ENCODE peak calls at places on chromosomes 7 and 10, in nine cellular contexts. W, Q, R, J, X, P, A, S and I are unnamed samples.

GRCh38 chr10:28984431-28984830 is 304.4 kb upstream of the LYZL1 start:
- DNase-seq in W (peak), Q (peak), R (no peak), J (no peak), X (peak), P (peak), A (peak), S (peak), I (no peak)

GRCh38 chr10:31759124-31759798 is 169.4 kb downstream of the ARHGAP12 start:
- DNase-seq in W (peak), Q (peak), R (peak), J (peak), X (peak), P (peak), A (no peak), S (peak), I (peak)

GRCh38 chr7:91722831-91723230 is 157.7 kb downstream of the MTERF1 start:
- DNase-seq in W (peak), Q (no peak), R (no peak), J (no peak), X (no peak), P (no peak), A (no peak), S (no peak), I (no peak)

GRCh38 chr10:47253651-47254375 is 46.2 kb upstream of the GDF10 start:
- DNase-seq in W (no peak), Q (peak), R (no peak), J (no peak), X (peak), P (peak), A (peak), S (no peak), I (no peak)

GRCh38 chr7:47783456-47784240 is 164.6 kb downstream of the PKD1L1 start:
- DNase-seq in W (peak), Q (no peak), R (no peak), J (no peak), X (peak), P (peak), A (peak), S (peak), I (no peak)

GRCh38 chr7:141696386-141696785 is 5.6 kb downstream of the DENND11 start:
- DNase-seq in W (no peak), Q (no peak), R (no peak), J (no peak), X (no peak), P (no peak), A (no peak), S (no peak), I (no peak)

GRCh38 chr7:48280100-48280499 is 108.8 kb downstream of the ABCA13 start:
- DNase-seq in W (peak), Q (no peak), R (no peak), J (no peak), X (no peak), P (no peak), A (peak), S (peak), I (no peak)

GRCh38 chr10:33111652-33112051 is 153.6 kb upstream of the ITGB1 start:
- DNase-seq in W (no peak), Q (no peak), R (no peak), J (no peak), X (no peak), P (no peak), A (no peak), S (no peak), I (no peak)

GRCh38 chr7:371779-372545 is 82.0 kb downstream of the FOXL3 start:
- DNase-seq in W (no peak), Q (peak), R (no peak), J (no peak), X (peak), P (peak), A (no peak), S (no peak), I (peak)

GRCh38 chr7:27210441-27211083 is 10.7 kb upstream of the HOXA13 start:
- DNase-seq in W (no peak), Q (no peak), R (peak), J (no peak), X (no peak), P (no peak), A (peak), S (peak), I (no peak)

GRCh38 chr10:52703451-52703850 is 69.1 kb downstream of the MBL2 start:
- DNase-seq in W (peak), Q (no peak), R (no peak), J (no peak), X (no peak), P (no peak), A (no peak), S (no peak), I (no peak)

GRCh38 chr10:90960355-90960814 is 39.5 kb upstream of the ANKRD1 start:
- DNase-seq in W (peak), Q (no peak), R (no peak), J (no peak), X (peak), P (no peak), A (peak), S (peak), I (no peak)

GRCh38 chr10:71598673-71599072 is 120.9 kb downstream of the C10orf105 start:
- DNase-seq in W (no peak), Q (peak), R (no peak), J (no peak), X (peak), P (peak), A (no peak), S (peak), I (peak)

GRCh38 chr7:23691320-23691719 is 11.3 kb downstream of the FAM221A start:
- DNase-seq in W (peak), Q (no peak), R (no peak), J (no peak), X (no peak), P (no peak), A (peak), S (peak), I (no peak)

GRCh38 chr7:158078161-158078910 is 509.3 kb downstream of the PTPRN2 start:
- DNase-seq in W (no peak), Q (no peak), R (no peak), J (no peak), X (no peak), P (peak), A (no peak), S (no peak), I (no peak)

GRCh38 chr7:6460303-6460702 is 12.5 kb upstream of the DAGLB start:
- DNase-seq in W (no peak), Q (peak), R (no peak), J (no peak), X (no peak), P (no peak), A (no peak), S (no peak), I (no peak)

GRCh38 chr7:45920543-45921380 is at the start of gene IGFBP3:
- DNase-seq in W (no peak), Q (peak), R (no peak), J (peak), X (peak), P (peak), A (peak), S (peak), I (no peak)

GRCh38 chr10:13158401-13158800 is 3.0 kb upstream of the MCM10 start:
- DNase-seq in W (no peak), Q (no peak), R (no peak), J (no peak), X (no peak), P (no peak), A (no peak), S (no peak), I (no peak)

GRCh38 chr7:141631525-141631924 is 70.4 kb downstream of the DENND11 start:
- DNase-seq in W (no peak), Q (no peak), R (no peak), J (no peak), X (no peak), P (no peak), A (no peak), S (no peak), I (no peak)

GRCh38 chr7:122412886-122413285 is 108.3 kb upstream of the FEZF1 start:
- DNase-seq in W (peak), Q (peak), R (no peak), J (no peak), X (no peak), P (no peak), A (peak), S (peak), I (no peak)

GRCh38 chr7:90383422-90383821 is 19.8 kb upstream of the CLDN12 start:
- DNase-seq in W (peak), Q (no peak), R (no peak), J (no peak), X (no peak), P (no peak), A (peak), S (peak), I (no peak)

GRCh38 chr7:152848026-152848425 is 88.5 kb downstream of the ACTR3B start:
- DNase-seq in W (no peak), Q (no peak), R (no peak), J (no peak), X (no peak), P (no peak), A (no peak), S (no peak), I (no peak)

GRCh38 chr10:83195021-83195420 is 944.3 kb upstream of the GHITM start:
- DNase-seq in W (no peak), Q (no peak), R (no peak), J (no peak), X (no peak), P (no peak), A (no peak), S (no peak), I (no peak)

GRCh38 chr10:22156750-22157149 is 61.1 kb downstream of the EBLN1 start:
- DNase-seq in W (peak), Q (no peak), R (no peak), J (no peak), X (no peak), P (no peak), A (no peak), S (peak), I (no peak)

GRCh38 chr7:7565746-7566650 is 686 bp upstream of the MIOS start:
- DNase-seq in W (peak), Q (peak), R (no peak), J (no peak), X (no peak), P (no peak), A (no peak), S (no peak), I (no peak)

GRCh38 chr10:87861566-87861952 is 1.8 kb downstream of the KLLN start:
- DNase-seq in W (peak), Q (peak), R (no peak), J (no peak), X (peak), P (peak), A (peak), S (peak), I (peak)

GRCh38 chr10:9781681-9782080 is 1236.0 kb upstream of the CELF2 start:
- DNase-seq in W (peak), Q (no peak), R (no peak), J (no peak), X (no peak), P (no peak), A (peak), S (peak), I (no peak)

GRCh38 chr7:94972296-94972695 is 64.9 kb downstream of the PPP1R9A start:
- DNase-seq in W (peak), Q (peak), R (no peak), J (no peak), X (no peak), P (no peak), A (no peak), S (peak), I (no peak)

GRCh38 chr7:128742206-128742605 is 3.0 kb downstream of the CALU start:
- DNase-seq in W (peak), Q (no peak), R (no peak), J (no peak), X (no peak), P (no peak), A (peak), S (peak), I (no peak)

GRCh38 chr10:13348216-13349017 is at the start of gene SEPHS1:
- DNase-seq in W (peak), Q (peak), R (peak), J (peak), X (peak), P (peak), A (peak), S (peak), I (peak)

GRCh38 chr10:57621466-57621865 is 646.2 kb downstream of the IPMK start:
- DNase-seq in W (no peak), Q (no peak), R (no peak), J (no peak), X (no peak), P (no peak), A (no peak), S (no peak), I (no peak)

GRCh38 chr7:151987748-151988529 is 31.7 kb downstream of the GALNTL5 start:
- DNase-seq in W (no peak), Q (no peak), R (no peak), J (no peak), X (no peak), P (no peak), A (peak), S (peak), I (no peak)

GRCh38 chr7:51316262-51316665 is 345 bp downstream of the COBL start:
- DNase-seq in W (no peak), Q (peak), R (no peak), J (no peak), X (no peak), P (no peak), A (no peak), S (no peak), I (peak)

GRCh38 chr10:18020523-18020922 is 68.8 kb downstream of the SLC39A12 start:
- DNase-seq in W (peak), Q (no peak), R (no peak), J (no peak), X (no peak), P (no peak), A (no peak), S (no peak), I (no peak)

DNA sequence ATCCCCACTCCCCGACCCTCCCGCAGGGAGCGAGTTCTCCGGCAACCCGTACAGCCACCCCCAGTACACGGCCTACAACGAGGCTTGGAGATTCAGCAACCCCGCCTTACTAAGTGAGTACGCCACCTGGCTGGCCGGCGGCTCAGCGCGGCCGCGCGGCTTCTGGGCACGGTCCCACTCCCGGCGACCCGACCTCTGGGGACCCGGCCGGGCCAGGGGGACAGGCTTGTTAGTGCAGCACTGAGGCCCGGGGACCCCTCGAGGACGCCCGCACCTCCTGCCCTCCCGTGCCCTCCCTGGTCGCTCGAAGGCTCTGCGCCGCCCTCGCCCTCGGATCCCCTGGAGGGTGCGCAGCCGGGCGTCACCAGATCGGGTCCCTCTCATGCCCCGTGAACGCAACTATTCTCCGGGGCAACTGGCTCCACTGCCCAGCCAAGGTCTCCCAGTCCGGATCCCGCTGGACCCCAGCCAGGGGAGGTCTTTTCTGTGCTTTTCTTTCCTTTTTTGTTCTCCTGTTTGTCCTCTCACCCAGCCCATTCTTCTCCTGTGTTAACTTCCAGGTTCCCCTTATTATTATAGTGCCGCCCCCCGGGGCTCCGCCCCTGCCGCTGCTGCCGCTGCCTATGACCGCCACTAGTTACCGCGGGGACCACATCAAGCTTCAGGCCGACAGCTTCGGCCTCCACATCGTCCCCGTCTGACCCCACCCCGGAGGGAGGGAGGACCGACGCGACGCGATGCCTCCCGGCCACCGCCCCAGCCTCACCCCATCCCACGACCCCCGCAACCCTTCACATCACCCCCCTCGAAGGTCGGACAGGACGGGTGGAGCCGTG is 81.8 kb downstream of the PAX2 start:
- DNase-seq in W (no peak), Q (peak), R (peak), J (no peak), X (peak), P (no peak), A (no peak), S (no peak), I (peak)
- H3K4me3 ChIP-seq in W (peak), Q (peak), R (peak), J (no peak), X (peak), P (peak), A (no peak), S (no peak), I (peak)

GRCh38 chr10:119817991-119818888 is 54.4 kb downstream of the MCMBP start:
- DNase-seq in W (peak), Q (peak), R (no peak), J (peak), X (peak), P (peak), A (peak), S (peak), I (peak)

GRCh38 chr10:119824299-119824698 is 48.3 kb downstream of the MCMBP start:
- DNase-seq in W (no peak), Q (no peak), R (no peak), J (no peak), X (no peak), P (no peak), A (no peak), S (no peak), I (no peak)

GRCh38 chr10:119815671-119816070 is 57.0 kb downstream of the MCMBP start:
- DNase-seq in W (no peak), Q (no peak), R (no peak), J (no peak), X (no peak), P (no peak), A (no peak), S (no peak), I (no peak)

GRCh38 chr10:119818889-119819270 is 53.8 kb downstream of the MCMBP start:
- DNase-seq in W (no peak), Q (no peak), R (no peak), J (peak), X (no peak), P (no peak), A (no peak), S (no peak), I (no peak)

DNA sequence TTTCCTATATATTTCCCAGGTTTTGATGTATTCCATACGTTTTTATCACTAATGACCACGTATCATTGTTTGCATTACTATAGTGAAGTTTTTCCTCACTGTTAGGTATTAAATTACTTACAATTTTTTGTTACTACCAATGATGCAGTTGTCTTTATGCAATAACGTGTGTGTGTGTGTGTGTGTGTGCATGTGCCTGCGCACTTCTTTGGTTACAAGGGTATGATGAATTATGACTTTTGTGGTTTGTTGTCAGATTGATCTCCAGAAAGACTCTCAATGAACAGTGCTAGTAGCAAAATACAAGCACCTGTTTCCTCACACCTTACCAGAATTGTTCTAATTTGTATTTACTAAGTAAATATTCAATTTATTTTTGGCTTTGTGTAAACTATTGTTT is 51.5 kb downstream of the MCMBP start:
- DNase-seq in W (no peak), Q (no peak), R (no peak), J (no peak), X (no peak), P (no peak), A (no peak), S (no peak), I (no peak)
- H3K4me3 ChIP-seq in W (no peak), Q (no peak), R (no peak), J (no peak), X (no peak), P (no peak), A (no peak), S (no peak), I (no peak)

GRCh38 chr7:74025146-74025545 is 2.8 kb upstream of the ELN start:
- DNase-seq in W (no peak), Q (no peak), R (no peak), J (no peak), X (no peak), P (no peak), A (no peak), S (no peak), I (no peak)
- H3K4me3 ChIP-seq in W (no peak), Q (no peak), R (no peak), J (no peak), X (peak), P (no peak), A (no peak), S (no peak), I (no peak)

DNA sequence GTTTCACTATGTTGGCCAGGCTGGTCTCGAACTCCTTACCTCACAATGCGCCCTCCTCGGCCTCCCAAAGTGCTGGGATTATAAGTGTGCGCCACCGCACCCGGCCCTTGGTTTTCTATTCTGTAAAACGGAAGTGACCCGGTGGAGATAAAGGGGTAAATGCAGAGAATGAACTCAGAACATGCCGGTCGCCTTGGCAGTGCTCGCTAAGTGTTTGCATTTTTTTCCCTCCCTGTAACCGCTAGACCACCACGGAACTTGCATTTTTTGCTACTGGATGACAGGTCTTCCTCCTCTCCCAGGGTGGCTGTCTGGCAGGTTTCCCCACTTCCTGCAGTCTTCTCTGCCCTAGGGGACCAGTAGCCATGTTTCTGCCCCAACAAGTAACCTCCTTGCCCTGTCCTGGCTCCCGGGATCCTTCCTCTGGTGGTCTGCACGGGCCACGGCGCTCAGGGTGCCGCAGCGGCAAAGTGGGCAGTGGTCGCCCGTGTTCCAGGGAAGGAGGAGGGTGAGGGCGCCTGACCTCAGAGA is 18.8 kb upstream of the GNA12 start:
- DNase-seq in W (no peak), Q (no peak), R (peak), J (no peak), X (peak), P (no peak), A (peak), S (no peak), I (no peak)
- H3K4me3 ChIP-seq in W (no peak), Q (no peak), R (no peak), J (no peak), X (peak), P (peak), A (no peak), S (no peak), I (peak)

DNA sequence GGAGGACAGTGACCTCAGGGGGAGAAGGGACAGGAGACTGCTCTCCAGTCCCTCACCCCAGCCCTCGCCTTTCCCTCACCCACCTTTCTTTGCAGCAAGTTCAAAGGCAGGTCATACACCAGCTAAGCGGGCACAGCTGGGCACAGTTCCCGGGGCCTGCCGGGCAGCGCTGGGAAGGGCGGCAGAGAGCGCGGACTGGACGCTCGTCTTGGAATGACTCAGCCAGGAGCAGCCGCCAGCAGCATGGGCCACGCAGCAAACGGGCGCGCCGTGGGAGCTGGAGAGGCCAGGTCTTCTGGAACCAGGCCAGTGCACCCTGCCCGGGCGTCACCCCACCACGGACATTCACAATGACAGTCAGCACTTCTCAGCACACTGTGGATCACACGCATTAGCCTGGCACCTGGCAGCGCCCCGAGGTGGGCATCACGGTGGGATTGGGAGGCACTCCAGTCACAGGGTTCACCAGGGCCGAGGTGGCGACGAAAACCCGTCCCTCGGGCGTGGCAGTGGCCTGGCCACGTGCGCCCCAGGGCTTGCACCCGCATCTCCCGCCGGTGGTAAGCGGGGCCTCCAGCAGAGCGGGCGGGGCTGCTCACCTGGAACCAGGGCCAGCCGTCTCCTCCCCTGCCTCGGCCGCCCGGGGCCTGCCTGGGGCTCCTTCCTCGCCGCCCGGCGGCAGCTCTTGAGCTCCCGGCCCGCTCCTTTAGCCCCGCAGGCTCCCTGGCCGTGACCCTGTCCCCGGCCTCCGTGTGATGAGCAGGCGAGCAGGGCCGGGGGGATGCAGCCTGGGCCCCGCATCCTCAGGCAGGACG is 29.0 kb upstream of the WDFY4 start:
- DNase-seq in W (peak), Q (peak), R (no peak), J (no peak), X (peak), P (peak), A (peak), S (peak), I (no peak)
- H3K4me3 ChIP-seq in W (peak), Q (peak), R (peak), J (peak), X (peak), P (peak), A (peak), S (peak), I (peak)